ENCODE peak calls at places on chromosome 19, in nine cellular contexts. U is naive thymus-derived CD8-positive, alpha-beta T cell; M is HEK293T; Q is COR-L47; Y is fibroblast of the aortic adventitia; K is AG20443; V is BJ; T is BE2C; S is HS-27A. P is an unnamed sample.

GRCh38 chr19:53945998-53946397 is 16.7 kb upstream of the CACNG8 start:
- DNase-seq in T (no peak), K (no peak), S (no peak), Y (no peak), Q (no peak), V (no peak), U (no peak), M (no peak), P (no peak)

GRCh38 chr19:44740351-44740824 is 8.1 kb upstream of the BCL3 start:
- DNase-seq in M (no peak), Y (no peak), K (no peak), V (no peak), U (no peak), T (no peak), S (no peak), Q (no peak), P (peak; percentile 64)

GRCh38 chr19:6501740-6502648 is at the start of gene TUBB4A:
- DNase-seq in S (no peak), T (peak; percentile 29), V (no peak), K (peak; percentile 32), M (peak; percentile 65), U (peak; percentile 44), Q (no peak), Y (no peak), P (peak; percentile 84)

GRCh38 chr19:28495046-28495445 is 717.9 kb downstream of the UQCRFS1 start:
- DNase-seq in K (no peak), M (no peak), T (no peak), Y (peak; percentile 79), V (no peak), S (no peak), Q (no peak), U (no peak), P (no peak)

GRCh38 chr19:49020931-49021895 is 2.9 kb downstream of the CGB3 start:
- DNase-seq in S (peak; percentile 53), Y (no peak), Q (no peak), T (no peak), U (no peak), M (no peak), K (no peak), V (no peak), P (peak; percentile 54)

GRCh38 chr19:16417660-16418596 is 53.8 kb downstream of the EPS15L1 start:
- DNase-seq in K (peak; percentile 93), Y (peak; percentile 51), U (peak; percentile 75), M (peak; percentile 89), V (no peak), S (no peak), Q (peak; percentile 26), T (peak; percentile 79), P (peak; percentile 79)

GRCh38 chr19:35309481-35310279 is 17.7 kb downstream of the MAG start:
- DNase-seq in K (no peak), V (no peak), M (no peak), S (no peak), Q (no peak), Y (peak; percentile 14), U (no peak), T (no peak), P (no peak)

GRCh38 chr19:48512504-48513288 is 1.1 kb upstream of the LMTK3 start:
- DNase-seq in Q (no peak), V (no peak), M (no peak), K (no peak), T (no peak), U (peak; percentile 22), Y (no peak), S (no peak), P (no peak)

GRCh38 chr19:38285567-38285966 is 18.5 kb upstream of the C19orf33 start:
- DNase-seq in T (no peak), M (no peak), K (peak; percentile 76), Y (no peak), S (no peak), U (no peak), Q (no peak), V (no peak), P (no peak)

GRCh38 chr19:7904074-7905020 is 670 bp downstream of the MAP2K7 start:
- DNase-seq in Q (peak; percentile 50), U (peak; percentile 76), T (peak; percentile 43), S (no peak), K (peak; percentile 61), V (no peak), M (no peak), Y (no peak), P (peak; percentile 64)